ENCODE peak calls at places on chromosomes 11 and 22, in seven cellular contexts. I, E, X, C, W, R and O are unnamed samples.

GRCh38 chr11:115503886-115504278 is 333 bp downstream of the CADM1 start:
- DNase-seq in I (no peak), E (no peak), X (no peak), C (no peak), W (no peak), R (no peak), O (no peak)

GRCh38 chr11:79663012-79663411 is 222.2 kb upstream of the TENM4 start:
- DNase-seq in I (no peak), E (no peak), X (no peak), C (no peak), W (peak; percentile 78), R (no peak), O (no peak)

GRCh38 chr11:110891411-110891810 is 179.2 kb upstream of the ARHGAP20 start:
- DNase-seq in I (no peak), E (no peak), X (no peak), C (no peak), W (no peak), R (no peak), O (no peak)

GRCh38 chr22:20024225-20025087 is 3.5 kb downstream of the TANGO2 start:
- DNase-seq in I (peak; percentile 63), E (peak; percentile 56), X (no peak), C (peak; percentile 50), W (no peak), R (no peak), O (no peak)

GRCh38 chr11:17609536-17610401 is 62.7 kb downstream of the OTOG start:
- DNase-seq in I (no peak), E (no peak), X (no peak), C (peak; percentile 49), W (no peak), R (no peak), O (no peak)

GRCh38 chr11:96338910-96339703 is 3.9 kb downstream of the MAML2 start:
- DNase-seq in I (peak; percentile 31), E (peak; percentile 36), X (peak; percentile 4), C (no peak), W (no peak), R (no peak), O (peak; percentile 17)

GRCh38 chr11:134634897-134635831 is 223.1 kb upstream of the B3GAT1 start:
- DNase-seq in I (no peak), E (no peak), X (no peak), C (peak; percentile 63), W (no peak), R (no peak), O (no peak)

GRCh38 chr22:32801001-32801435 is 487 bp upstream of the TIMP3 start:
- DNase-seq in I (no peak), E (no peak), X (no peak), C (no peak), W (no peak), R (no peak), O (no peak)

GRCh38 chr22:45731798-45732495 is 60.3 kb downstream of the ATXN10 start:
- DNase-seq in I (no peak), E (no peak), X (no peak), C (peak; percentile 72), W (no peak), R (no peak), O (no peak)

GRCh38 chr22:24417901-24418641 is 9.3 kb upstream of the ADORA2A start:
- DNase-seq in I (no peak), E (no peak), X (no peak), C (no peak), W (no peak), R (no peak), O (no peak)

GRCh38 chr22:48333323-48333763 is 1494.3 kb downstream of the BRD1 start:
- DNase-seq in I (no peak), E (no peak), X (no peak), C (no peak), W (no peak), R (no peak), O (no peak)

GRCh38 chr11:92751594-92751993 is 217.9 kb upstream of the MTNR1B start:
- DNase-seq in I (no peak), E (no peak), X (no peak), C (no peak), W (no peak), R (no peak), O (no peak)

GRCh38 chr11:61897387-61898246 is 6.3 kb upstream of the FADS3 start:
- DNase-seq in I (peak; percentile 69), E (peak; percentile 78), X (peak; percentile 61), C (peak; percentile 93), W (peak; percentile 35), R (no peak), O (peak; percentile 60)

GRCh38 chr22:23178512-23179254 is 1.6 kb upstream of the BCR start:
- DNase-seq in I (peak; percentile 64), E (peak; percentile 70), X (peak; percentile 55), C (peak; percentile 78), W (peak; percentile 29), R (no peak), O (peak; percentile 41)

GRCh38 chr11:10878408-10879214 is 20.8 kb upstream of the ZBED5 start:
- DNase-seq in I (no peak), E (no peak), X (no peak), C (peak; percentile 54), W (peak; percentile 3), R (no peak), O (no peak)

GRCh38 chr11:123493393-123494063 is 63.5 kb downstream of the GRAMD1B start:
- DNase-seq in I (no peak), E (no peak), X (no peak), C (peak; percentile 68), W (peak; percentile 17), R (no peak), O (no peak)

GRCh38 chr11:123180166-123180565 is 14.9 kb downstream of the CLMP start:
- DNase-seq in I (no peak), E (no peak), X (no peak), C (no peak), W (no peak), R (no peak), O (no peak)

GRCh38 chr11:63782749-63783148 is 14.2 kb upstream of the ZFTA start:
- DNase-seq in I (no peak), E (no peak), X (no peak), C (no peak), W (no peak), R (no peak), O (no peak)

GRCh38 chr11:8213390-8213789 is 44.6 kb upstream of the RIC3 start:
- DNase-seq in I (no peak), E (no peak), X (no peak), C (no peak), W (no peak), R (no peak), O (no peak)

GRCh38 chr22:19631899-19632670 is 82.2 kb upstream of the SEPTIN5 start:
- DNase-seq in I (no peak), E (no peak), X (no peak), C (peak; percentile 74), W (no peak), R (no peak), O (no peak)